ENCODE peak calls at places on chromosomes 16 and 17, in eight cellular contexts. O is lung, N is progenitor cell of endocrine pancreas, H is left ventricle myocardium inferior, K is dorsolateral prefrontal cortex, Y is astrocyte of the spinal cord, L is cardiac muscle cell, U is lower lobe of right lung. A is an unnamed sample.

GRCh38 chr17:50837980-50838954 is 2.9 kb downstream of the WFIKKN2 start:
- DNase-seq in O (no peak), N (no peak), H (no peak), K (no peak), Y (no peak), L (no peak), U (no peak), A (no peak)

GRCh38 chr16:57788252-57788841 is 13.9 kb downstream of the KIFC3 start:
- DNase-seq in O (no peak), N (no peak), H (no peak), K (no peak), Y (no peak), L (no peak), U (no peak), A (no peak)

GRCh38 chr17:79183221-79184158 is 108.9 kb downstream of the ENGASE start:
- DNase-seq in O (no peak), N (peak; percentile 30), H (no peak), K (no peak), Y (no peak), L (peak; percentile 25), U (no peak), A (peak; percentile 13)

GRCh38 chr17:9875441-9875840 is 29.6 kb downstream of the RCVRN start:
- DNase-seq in O (no peak), N (no peak), H (no peak), K (no peak), Y (peak; percentile 89), L (peak; percentile 83), U (no peak), A (peak; percentile 95)

GRCh38 chr17:77327566-77328463 is 187.0 kb downstream of the SEC14L1 start:
- DNase-seq in O (peak; percentile 27), N (no peak), H (no peak), K (no peak), Y (no peak), L (no peak), U (peak; percentile 32), A (no peak)

GRCh38 chr16:27945233-27945975 is 118.1 kb downstream of the GSG1L start:
- DNase-seq in O (no peak), N (no peak), H (no peak), K (no peak), Y (no peak), L (no peak), U (no peak), A (no peak)

GRCh38 chr17:19414396-19415280 is 3.6 kb downstream of the RNF112 start:
- DNase-seq in O (no peak), N (no peak), H (no peak), K (no peak), Y (no peak), L (no peak), U (no peak), A (no peak)

GRCh38 chr17:78665952-78666920 is 89.0 kb upstream of the DNAH17 start:
- DNase-seq in O (no peak), N (no peak), H (peak; percentile 43), K (no peak), Y (no peak), L (peak; percentile 42), U (peak; percentile 73), A (peak; percentile 43)

GRCh38 chr17:58309918-58310259 is 18.7 kb downstream of the TSPOAP1 start:
- DNase-seq in O (peak; percentile 21), N (no peak), H (no peak), K (no peak), Y (no peak), L (no peak), U (no peak), A (no peak)

GRCh38 chr17:53950207-53950857 is 127.6 kb downstream of the KIF2B start:
- DNase-seq in O (no peak), N (no peak), H (no peak), K (no peak), Y (no peak), L (no peak), U (no peak), A (no peak)

GRCh38 chr16:27154573-27155521 is 48.5 kb upstream of the KDM8 start:
- DNase-seq in O (peak; percentile 59), N (peak; percentile 50), H (peak; percentile 63), K (peak; percentile 54), Y (peak; percentile 26), L (peak; percentile 48), U (peak; percentile 74), A (peak; percentile 52)

GRCh38 chr17:40415390-40415789 is 2.3 kb downstream of the TOP2A start:
- DNase-seq in O (no peak), N (no peak), H (no peak), K (no peak), Y (peak; percentile 56), L (peak; percentile 65), U (no peak), A (peak; percentile 76)

GRCh38 chr17:69358688-69359596 is 32.0 kb upstream of the ABCA5 start:
- DNase-seq in O (no peak), N (no peak), H (no peak), K (no peak), Y (no peak), L (no peak), U (no peak), A (peak; percentile 22)

GRCh38 chr16:66551362-66551761 is 1.0 kb upstream of the CKLF start:
- DNase-seq in O (no peak), N (no peak), H (no peak), K (no peak), Y (no peak), L (no peak), U (peak; percentile 60), A (peak; percentile 37)

GRCh38 chr17:72430611-72431432 is 310.0 kb downstream of the SOX9 start:
- DNase-seq in O (no peak), N (no peak), H (no peak), K (no peak), Y (no peak), L (peak; percentile 26), U (no peak), A (no peak)

GRCh38 chr17:48352630-48353029 is 77.4 kb downstream of the SKAP1 start:
- DNase-seq in O (no peak), N (no peak), H (no peak), K (no peak), Y (no peak), L (no peak), U (no peak), A (no peak)

GRCh38 chr17:7330099-7331015 is 1.2 kb upstream of the NEURL4 start:
- DNase-seq in O (peak; percentile 81), N (peak; percentile 64), H (peak; percentile 78), K (peak; percentile 40), Y (peak; percentile 89), L (peak; percentile 79), U (peak; percentile 83), A (peak; percentile 82)

GRCh38 chr17:64004903-64005733 is 7.0 kb downstream of the PRR29 start:
- DNase-seq in O (no peak), N (no peak), H (no peak), K (no peak), Y (no peak), L (no peak), U (no peak), A (no peak)

GRCh38 chr17:64007838-64008282 is 9.7 kb downstream of the PRR29 start:
- DNase-seq in O (no peak), N (no peak), H (no peak), K (no peak), Y (no peak), L (no peak), U (no peak), A (no peak)

GRCh38 chr17:64004218-64004770 is 6.1 kb downstream of the PRR29 start:
- DNase-seq in O (no peak), N (no peak), H (no peak), K (no peak), Y (no peak), L (no peak), U (no peak), A (no peak)

GRCh38 chr17:64006361-64007088 is 8.4 kb downstream of the PRR29 start:
- DNase-seq in O (no peak), N (no peak), H (peak; percentile 75), K (no peak), Y (no peak), L (peak; percentile 49), U (no peak), A (no peak)

GRCh38 chr17:64005734-64006167 is 7.6 kb downstream of the PRR29 start:
- DNase-seq in O (no peak), N (no peak), H (no peak), K (no peak), Y (no peak), L (no peak), U (peak; percentile 64), A (no peak)
- TF ChIP-seq CTCF in O (no peak), N (no peak), H (no peak), K (no peak), Y (no peak), L (no peak), U (no peak), A (no peak)

GRCh38 chr17:61349350-61349749 is 50.3 kb upstream of the TBX2 start:
- DNase-seq in O (no peak), N (no peak), H (no peak), K (no peak), Y (no peak), L (no peak), U (no peak), A (peak; percentile 46)
- TF ChIP-seq CTCF in O (no peak), N (peak; percentile 28), H (peak; percentile 19), K (no peak), Y (peak; percentile 43), L (peak; percentile 29), U (peak; percentile 1), A (peak; percentile 64)

GRCh38 chr16:70467113-70467512 is 12.7 kb downstream of the FCSK start:
- DNase-seq in O (no peak), N (no peak), H (no peak), K (no peak), Y (no peak), L (no peak), U (no peak), A (no peak)
- TF ChIP-seq CTCF in O (no peak), N (no peak), H (no peak), K (no peak), Y (no peak), L (no peak), U (no peak), A (peak; percentile 12)

GRCh38 chr16:28980929-28981328 is 3.9 kb upstream of the LAT start:
- DNase-seq in O (no peak), N (no peak), H (no peak), K (no peak), Y (no peak), L (no peak), U (no peak), A (no peak)

GRCh38 chr16:28983644-28984043 is 1.2 kb upstream of the LAT start:
- DNase-seq in O (no peak), N (no peak), H (no peak), K (no peak), Y (no peak), L (no peak), U (no peak), A (no peak)

GRCh38 chr16:28982949-28983348 is 1.9 kb upstream of the LAT start:
- DNase-seq in O (no peak), N (no peak), H (no peak), K (no peak), Y (no peak), L (no peak), U (no peak), A (no peak)

GRCh38 chr16:28982418-28982817 is 2.4 kb upstream of the LAT start:
- DNase-seq in O (no peak), N (no peak), H (no peak), K (no peak), Y (no peak), L (no peak), U (no peak), A (no peak)

DNA sequence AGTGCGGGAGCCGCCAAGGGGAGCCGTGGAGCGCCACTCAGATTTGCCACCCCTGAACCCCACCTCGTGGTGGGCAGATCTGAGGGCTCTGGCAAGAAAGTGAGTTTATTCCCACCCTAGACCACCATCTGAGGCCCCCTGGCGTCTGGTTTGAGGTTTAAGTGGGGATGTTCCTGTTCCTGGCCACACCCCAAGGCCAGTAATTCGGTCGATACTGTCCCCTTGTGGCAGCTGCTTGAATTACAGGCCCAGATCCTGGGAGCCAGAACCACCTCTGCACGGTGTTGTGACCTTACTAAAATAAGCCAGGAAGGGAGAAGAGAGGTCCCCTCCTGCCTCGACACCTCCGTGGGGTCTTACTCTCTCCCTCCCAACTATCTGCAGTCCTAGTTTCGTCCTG is 3.3 kb upstream of the LAT start:
- DNase-seq in O (no peak), N (no peak), H (no peak), K (no peak), Y (no peak), L (no peak), U (no peak), A (peak; percentile 8)
- TF ChIP-seq CTCF in O (no peak), N (peak; percentile 52), H (peak; percentile 40), K (no peak), Y (peak; percentile 70), L (peak; percentile 59), U (peak; percentile 39), A (peak; percentile 71)

A was measured in choroid plexus epithelial cell.